ENCODE peak calls at places on chromosomes 5 and 9, in seven cellular contexts. X, E, A, G, P, I and Y are unnamed samples.

GRCh38 chr9:92538541-92538940 is 2.8 kb upstream of the ECM2 start:
- DNase-seq in P (peak; percentile 43), G (no peak), X (no peak), A (no peak), I (no peak), E (no peak), Y (no peak)

GRCh38 chr9:28841795-28842194 is 1268.5 kb upstream of the C9orf72 start:
- DNase-seq in I (no peak), P (no peak), E (no peak), G (no peak), A (no peak), X (no peak), Y (no peak)

GRCh38 chr5:69364414-69364813 is 4.9 kb downstream of the AK6 start:
- DNase-seq in P (no peak), I (no peak), X (peak; percentile 23), E (no peak), G (no peak), A (no peak), Y (no peak)

GRCh38 chr5:61301820-61302563 is 30.1 kb upstream of the ZSWIM6 start:
- DNase-seq in X (peak; percentile 90), E (peak; percentile 87), P (peak; percentile 97), I (no peak), G (no peak), A (peak; percentile 50), Y (peak; percentile 25)

GRCh38 chr5:67014957-67015400 is 181.6 kb downstream of the CD180 start:
- DNase-seq in X (no peak), G (no peak), I (no peak), E (no peak), A (no peak), P (no peak), Y (no peak)

GRCh38 chr5:40675396-40676133 is 4.2 kb upstream of the PTGER4 start:
- DNase-seq in E (no peak), G (no peak), A (no peak), P (no peak), I (no peak), X (no peak), Y (no peak)

GRCh38 chr5:19853616-19854240 is 134.3 kb downstream of the CDH18 start:
- DNase-seq in I (no peak), E (no peak), X (peak; percentile 17), P (no peak), A (no peak), G (no peak), Y (no peak)

GRCh38 chr9:101442248-101443136 is 6.9 kb upstream of the ALDOB start:
- DNase-seq in G (no peak), P (no peak), E (no peak), X (peak; percentile 71), A (peak; percentile 38), I (no peak), Y (no peak)

GRCh38 chr5:4873656-4874055 is 266.5 kb upstream of the ADAMTS16 start:
- DNase-seq in A (no peak), X (no peak), P (no peak), E (no peak), I (no peak), G (no peak), Y (no peak)

GRCh38 chr5:176895829-176896228 is 3.3 kb downstream of the HK3 start:
- DNase-seq in A (no peak), G (no peak), I (no peak), X (no peak), E (no peak), P (no peak), Y (no peak)

GRCh38 chr9:8649157-8649556 is 849.6 kb upstream of the DMAC1 start:
- DNase-seq in X (no peak), I (no peak), P (no peak), A (no peak), G (no peak), E (no peak), Y (no peak)

GRCh38 chr5:154311362-154311761 is 120.8 kb downstream of the GALNT10 start:
- DNase-seq in A (no peak), E (peak; percentile 30), G (no peak), I (no peak), P (no peak), X (no peak), Y (no peak)

GRCh38 chr9:27117489-27118135 is 8.6 kb downstream of the TEK start:
- DNase-seq in A (peak; percentile 74), I (no peak), X (peak; percentile 87), P (no peak), E (peak; percentile 38), G (no peak), Y (peak; percentile 37)

GRCh38 chr5:176388003-176388340 is 426 bp downstream of the NOP16 start:
- DNase-seq in E (no peak), I (no peak), X (peak; percentile 81), A (no peak), G (no peak), P (no peak), Y (no peak)

GRCh38 chr5:95969646-95970358 is 8.2 kb upstream of the ELL2 start:
- DNase-seq in G (no peak), A (no peak), I (no peak), P (no peak), X (no peak), E (no peak), Y (no peak)

GRCh38 chr5:16612007-16612406 is 4.8 kb downstream of the RETREG1 start:
- DNase-seq in E (no peak), X (no peak), I (no peak), A (no peak), G (no peak), P (no peak), Y (no peak)

GRCh38 chr5:121737120-121737519 is 114.6 kb upstream of the FTMT start:
- DNase-seq in P (no peak), G (no peak), E (no peak), X (no peak), I (no peak), A (no peak), Y (no peak)